ENCODE peak calls at places on chromosomes 4 and X, in seven cellular contexts. E is GM23248, L is MM.1S, C is OCI-LY7, R is PC-3, T is GM23338, P is HCT116. H is an unnamed sample.

GRCh38 chr4:22488136-22488535 is 27.7 kb downstream of the ADGRA3 start:
- DNase-seq in E (no peak), L (no peak), C (no peak), R (no peak), T (no peak), P (no peak), H (no peak)

GRCh38 chr4:632926-633325 is 7.6 kb downstream of the PDE6B start:
- DNase-seq in E (no peak), L (no peak), C (peak; percentile 29), R (no peak), T (no peak), P (no peak), H (no peak)

GRCh38 chrX:1451676-1452496 is 823 bp downstream of the ASMTL start:
- DNase-seq in E (no peak), L (no peak), C (no peak), R (no peak), T (no peak), P (no peak), H (no peak)

GRCh38 chr4:44661940-44662622 is 10.7 kb upstream of the YIPF7 start:
- DNase-seq in E (no peak), L (no peak), C (no peak), R (peak; percentile 71), T (no peak), P (no peak), H (no peak)

GRCh38 chr4:35151816-35152572 is 1092.3 kb downstream of the ARAP2 start:
- DNase-seq in E (no peak), L (peak; percentile 13), C (peak; percentile 3), R (peak; percentile 67), T (peak; percentile 66), P (peak; percentile 29), H (peak; percentile 44)

GRCh38 chr4:106358899-106359298 is 9.7 kb downstream of the GIMD1 start:
- DNase-seq in E (peak; percentile 79), L (no peak), C (no peak), R (peak; percentile 13), T (no peak), P (no peak), H (no peak)

GRCh38 chr4:120922390-120923200 is at the start of gene PRDM5:
- DNase-seq in E (peak; percentile 71), L (peak; percentile 82), C (no peak), R (peak; percentile 21), T (peak; percentile 86), P (no peak), H (peak; percentile 68)

GRCh38 chr4:183863155-183863825 is 41.8 kb upstream of the STOX2 start:
- DNase-seq in E (no peak), L (no peak), C (no peak), R (no peak), T (no peak), P (no peak), H (no peak)

GRCh38 chr4:40238700-40239548 is 42.1 kb downstream of the RHOH start:
- DNase-seq in E (no peak), L (no peak), C (no peak), R (no peak), T (peak; percentile 56), P (no peak), H (no peak)

GRCh38 chrX:77597090-77597489 is 149.9 kb downstream of the FGF16 start:
- DNase-seq in E (peak; percentile 66), L (no peak), C (no peak), R (peak; percentile 43), T (peak; percentile 2), P (no peak), H (no peak)

GRCh38 chr4:4853921-4854648 is 5.4 kb upstream of the MSX1 start:
- DNase-seq in E (no peak), L (no peak), C (no peak), R (no peak), T (no peak), P (no peak), H (no peak)

GRCh38 chr4:13893221-13893620 is 265.7 kb upstream of the BOD1L1 start:
- DNase-seq in E (peak; percentile 47), L (no peak), C (no peak), R (no peak), T (no peak), P (no peak), H (no peak)

DNA sequence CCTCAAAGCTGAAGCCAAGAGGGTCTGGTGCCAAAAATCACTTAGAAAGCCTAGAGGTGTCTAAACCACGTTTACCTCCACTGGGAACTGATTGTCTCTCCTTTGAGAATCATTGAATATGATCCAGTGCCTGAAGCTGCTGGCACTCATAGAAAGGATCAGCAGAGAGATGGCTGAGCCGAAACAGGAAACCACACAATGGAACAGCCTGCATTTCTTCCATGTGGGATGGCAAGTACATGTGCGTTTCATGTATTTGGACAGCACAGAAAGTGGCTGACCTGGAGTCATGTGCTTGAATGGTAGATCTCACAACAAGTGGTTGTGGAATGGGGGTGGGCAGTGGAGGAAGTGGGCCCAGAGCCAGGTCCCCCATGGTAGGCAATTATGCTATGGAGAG is 533.7 kb downstream of the INPP4B start:
- DNase-seq in E (no peak), L (no peak), C (no peak), R (no peak), T (no peak), P (no peak), H (no peak)
- H3K9me2 ChIP-seq in E (no peaks in the 10 kb centered on the region), L (no peaks in the 10 kb centered on the region), C (no peaks in the 10 kb centered on the region), R (no peaks in the 10 kb centered on the region), T (peaks cover 8% of the 10 kb centered on the region), P (no peaks in the 10 kb centered on the region), H (no peaks in the 10 kb centered on the region)

GRCh38 chrX:55167124-55167523 is 53.0 kb upstream of the PAGE5 start:
- DNase-seq in E (no peak), L (no peak), C (no peak), R (peak; percentile 50), T (peak; percentile 2), P (peak; percentile 16), H (no peak)

GRCh38 chrX:55169782-55170181 is 50.4 kb upstream of the PAGE5 start:
- DNase-seq in E (no peak), L (no peak), C (peak; percentile 38), R (no peak), T (no peak), P (no peak), H (no peak)
- H3K4me3 ChIP-seq in E (no peak overlapping the region), L (no peak overlapping the region), C (no peak overlapping the region), R (no peak overlapping the region), T (no peak overlapping the region), P (no peak overlapping the region), H (no peak overlapping the region)

GRCh38 chr4:112585977-112586736 is 50.6 kb downstream of the ZGRF1 start:
- DNase-seq in E (no peak), L (no peak), C (no peak), R (no peak), T (peak; percentile 27), P (no peak), H (no peak)
- H3K9me2 ChIP-seq in E (no peaks in the 10 kb centered on the region), L (no peaks in the 10 kb centered on the region), C (no peaks in the 10 kb centered on the region), R (no peaks in the 10 kb centered on the region), T (no peaks in the 10 kb centered on the region), P (no peaks in the 10 kb centered on the region), H (no peaks in the 10 kb centered on the region)

DNA sequence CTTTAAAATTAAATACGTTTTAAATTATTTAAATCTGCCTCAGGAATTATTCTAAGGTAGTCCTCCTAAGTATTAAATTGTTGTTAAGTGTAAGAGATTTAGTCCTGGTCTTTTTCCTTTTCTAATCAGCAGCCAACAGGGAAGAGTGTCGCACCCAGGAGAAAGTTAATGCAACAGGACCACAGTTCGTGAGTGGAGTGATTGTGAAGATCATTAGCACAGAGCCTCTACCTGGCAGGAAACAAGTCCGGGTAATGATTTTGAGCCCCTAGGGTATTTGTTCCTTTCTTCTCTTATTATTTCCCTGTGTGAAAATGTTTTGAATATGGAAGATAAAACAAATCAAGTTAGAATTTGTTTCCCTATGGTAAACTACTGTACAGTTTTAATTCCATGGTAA is 13.4 kb downstream of the LARP7 start:
- DNase-seq in E (no peak), L (no peak), C (no peak), R (no peak), T (peak; percentile 27), P (no peak), H (no peak)
- H3K4me3 ChIP-seq in E (no peak overlapping the region), L (no peak overlapping the region), C (no peak overlapping the region), R (no peak overlapping the region), T (peak overlapping the region; percentile 25), P (no peak overlapping the region), H (no peak overlapping the region)

GRCh38 chrX:11770320-11770719 is 12.3 kb downstream of the MSL3 start:
- DNase-seq in E (peak; percentile 61), L (peak; percentile 63), C (peak; percentile 64), R (peak; percentile 59), T (peak; percentile 59), P (peak; percentile 22), H (peak; percentile 55)
- H3K9me2 ChIP-seq in E (no peaks in the 10 kb centered on the region), L (no peaks in the 10 kb centered on the region), C (no peaks in the 10 kb centered on the region), R (no peaks in the 10 kb centered on the region), T (no peaks in the 10 kb centered on the region), P (no peaks in the 10 kb centered on the region), H (no peaks in the 10 kb centered on the region)